ENCODE peak calls at places on chromosome 9, in five cellular contexts. I is RWPE1; L is DND-41; K is gastrocnemius medialis; Y is CD4-positive, alpha-beta T cell. S is an unnamed sample.

GRCh38 chr9:76646249-76646648 is 118.0 kb upstream of the PCA3 start:
- DNase-seq in I (no peak), L (no peak), K (no peak), Y (no peak), S (no peak)

GRCh38 chr9:79955300-79955699 is 383.5 kb downstream of the TLE4 start:
- DNase-seq in I (no peak), L (peak; percentile 14), K (no peak), Y (no peak), S (no peak)

GRCh38 chr9:3768698-3769458 is 243.1 kb upstream of the RFX3 start:
- DNase-seq in I (no peak), L (no peak), K (no peak), Y (no peak), S (no peak)

GRCh38 chr9:107674937-107675277 is 185.3 kb upstream of the KLF4 start:
- DNase-seq in I (no peak), L (no peak), K (peak; percentile 28), Y (no peak), S (peak; percentile 1)

GRCh38 chr9:71704806-71705205 is 63.5 kb downstream of the CEMIP2 start:
- DNase-seq in I (no peak), L (no peak), K (no peak), Y (no peak), S (no peak)

GRCh38 chr9:108463927-108464606 is 391.7 kb downstream of the ACTL7B start:
- DNase-seq in I (no peak), L (no peak), K (no peak), Y (no peak), S (no peak)

GRCh38 chr9:6417186-6417585 is 4.2 kb downstream of the UHRF2 start:
- DNase-seq in I (no peak), L (no peak), K (no peak), Y (no peak), S (no peak)

GRCh38 chr9:18020254-18020745 is 441.4 kb downstream of the SH3GL2 start:
- DNase-seq in I (no peak), L (no peak), K (no peak), Y (no peak), S (no peak)

GRCh38 chr9:21096901-21097255 is 19.1 kb upstream of the IFNB1 start:
- DNase-seq in I (no peak), L (no peak), K (no peak), Y (no peak), S (no peak)

GRCh38 chr9:25461416-25461815 is 216.8 kb downstream of the TUSC1 start:
- DNase-seq in I (peak; percentile 21), L (no peak), K (no peak), Y (no peak), S (no peak)

GRCh38 chr9:2087500-2088313 is 72.6 kb downstream of the SMARCA2 start:
- DNase-seq in I (peak; percentile 30), L (peak; percentile 15), K (no peak), Y (no peak), S (no peak)

GRCh38 chr9:126705767-126706697 is 92.3 kb downstream of the LMX1B start:
- DNase-seq in I (peak; percentile 78), L (peak; percentile 66), K (no peak), Y (peak; percentile 73), S (no peak)

GRCh38 chr9:130294664-130295063 is 29.1 kb downstream of the HMCN2 start:
- DNase-seq in I (no peak), L (no peak), K (no peak), Y (no peak), S (no peak)

GRCh38 chr9:16787724-16788123 is 82.7 kb downstream of the BNC2 start:
- DNase-seq in I (no peak), L (no peak), K (no peak), Y (no peak), S (no peak)

DNA sequence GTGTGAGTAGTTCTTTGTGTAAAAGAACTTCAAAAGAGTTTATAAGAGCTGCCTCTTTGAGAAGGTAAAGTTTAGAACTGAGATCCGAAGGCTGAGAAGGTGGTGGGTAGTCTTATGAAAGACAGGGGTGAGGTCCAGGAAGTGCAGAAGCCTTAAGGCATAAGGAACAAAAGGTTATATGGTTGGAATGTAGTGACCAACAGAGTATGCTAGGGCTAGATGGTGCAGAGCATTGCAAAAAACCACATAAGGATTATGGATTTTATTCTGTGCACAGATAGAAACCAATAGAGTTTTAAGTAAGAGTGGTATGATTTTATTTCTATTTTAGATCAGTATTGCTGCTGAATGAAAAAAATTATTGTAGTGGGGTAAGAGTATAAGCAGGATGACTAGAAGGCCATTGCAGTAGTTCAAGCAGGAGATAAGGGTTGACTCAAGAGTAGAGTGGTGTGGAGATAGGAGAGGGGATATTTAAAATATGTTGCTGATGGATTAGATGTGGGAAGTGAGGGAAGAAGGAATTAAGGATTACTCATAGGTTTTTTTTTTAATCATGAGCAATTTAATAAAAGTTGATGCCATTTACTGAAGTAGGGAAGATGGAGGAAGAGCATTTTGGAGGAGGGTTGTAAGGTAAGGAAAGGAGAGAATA is 3.7 kb downstream of the RECK start:
- DNase-seq in I (no peak), L (no peak), K (no peak), Y (no peak), S (no peak)
- H3K27ac ChIP-seq in I (no peak overlapping the region), L (no peak overlapping the region), K (no peak overlapping the region), Y (no peak overlapping the region), S (no peak overlapping the region)

GRCh38 chr9:132944294-132945185 is at the start of gene TSC1:
- DNase-seq in I (peak; percentile 98), L (peak; percentile 97), K (peak; percentile 95), Y (peak; percentile 98), S (peak; percentile 95)

GRCh38 chr9:132946624-132947295 is 2.3 kb upstream of the TSC1 start:
- DNase-seq in I (peak; percentile 67), L (no peak), K (no peak), Y (no peak), S (no peak)

GRCh38 chr9:132947751-132948150 is 3.3 kb upstream of the TSC1 start:
- DNase-seq in I (no peak), L (no peak), K (no peak), Y (no peak), S (no peak)

GRCh38 chr9:132945186-132946130 is 1.0 kb upstream of the TSC1 start:
- DNase-seq in I (no peak), L (no peak), K (no peak), Y (no peak), S (no peak)

GRCh38 chr9:132946216-132946615 is 1.8 kb upstream of the TSC1 start:
- DNase-seq in I (no peak), L (no peak), K (no peak), Y (no peak), S (no peak)
- H3K27ac ChIP-seq in I (peak overlapping the region; percentile 23), L (no peak overlapping the region), K (no peak overlapping the region), Y (no peak overlapping the region), S (no peak overlapping the region)

DNA sequence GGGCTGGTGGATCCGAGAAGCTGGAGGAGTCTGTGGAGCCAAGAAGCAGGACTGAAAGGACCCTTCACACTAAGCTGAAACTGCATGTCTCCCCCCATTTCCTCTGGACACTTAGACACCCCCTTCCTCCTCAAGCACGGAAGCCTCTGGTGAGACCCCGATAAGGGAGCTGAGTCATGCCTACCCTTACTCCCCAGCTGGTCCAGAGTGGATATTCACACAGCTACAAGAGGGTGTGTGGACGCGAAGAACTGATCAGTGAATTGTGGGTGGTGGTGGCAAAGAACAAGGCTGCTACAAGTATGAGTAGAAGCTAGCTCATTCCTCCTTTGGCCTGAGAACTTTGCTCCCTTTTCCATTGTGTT is 4.3 kb downstream of the TLN1 start:
- DNase-seq in I (no peak), L (no peak), K (no peak), Y (no peak), S (no peak)
- H3K27ac ChIP-seq in I (peak overlapping the region; percentile 76), L (peak overlapping the region; percentile 36), K (peak overlapping the region; percentile 98), Y (peak overlapping the region; percentile 40), S (peak overlapping the region; percentile 65)

GRCh38 chr9:124708633-124709032 is 62.5 kb downstream of the NR6A1 start:
- DNase-seq in I (no peak), L (no peak), K (no peak), Y (no peak), S (no peak)
- H3K27ac ChIP-seq in I (no peak overlapping the region), L (no peak overlapping the region), K (no peak overlapping the region), Y (no peak overlapping the region), S (no peak overlapping the region)

DNA sequence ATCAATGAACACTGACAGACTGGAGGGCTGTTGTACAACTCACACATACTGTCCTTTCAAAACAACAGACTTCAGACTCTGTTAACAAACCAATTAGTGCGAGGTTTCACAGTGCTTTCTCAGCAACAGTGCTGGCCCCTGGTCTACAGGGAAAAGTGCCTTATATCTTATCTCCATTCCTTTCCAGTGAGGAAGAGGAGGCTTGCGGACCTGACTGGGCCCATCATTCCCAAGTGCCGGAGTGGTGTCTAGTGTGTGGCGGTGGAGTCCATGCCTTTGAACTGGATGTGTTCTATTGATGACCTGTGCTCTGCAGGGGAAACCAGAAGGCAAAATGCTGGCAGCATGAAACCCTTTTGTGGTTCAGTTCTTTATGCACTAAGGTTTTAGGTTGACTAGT is 33.7 kb downstream of the TSTD2 start:
- DNase-seq in I (no peak), L (no peak), K (no peak), Y (no peak), S (no peak)
- H3K27ac ChIP-seq in I (no peak overlapping the region), L (no peak overlapping the region), K (peak overlapping the region; percentile 89), Y (no peak overlapping the region), S (no peak overlapping the region)

DNA sequence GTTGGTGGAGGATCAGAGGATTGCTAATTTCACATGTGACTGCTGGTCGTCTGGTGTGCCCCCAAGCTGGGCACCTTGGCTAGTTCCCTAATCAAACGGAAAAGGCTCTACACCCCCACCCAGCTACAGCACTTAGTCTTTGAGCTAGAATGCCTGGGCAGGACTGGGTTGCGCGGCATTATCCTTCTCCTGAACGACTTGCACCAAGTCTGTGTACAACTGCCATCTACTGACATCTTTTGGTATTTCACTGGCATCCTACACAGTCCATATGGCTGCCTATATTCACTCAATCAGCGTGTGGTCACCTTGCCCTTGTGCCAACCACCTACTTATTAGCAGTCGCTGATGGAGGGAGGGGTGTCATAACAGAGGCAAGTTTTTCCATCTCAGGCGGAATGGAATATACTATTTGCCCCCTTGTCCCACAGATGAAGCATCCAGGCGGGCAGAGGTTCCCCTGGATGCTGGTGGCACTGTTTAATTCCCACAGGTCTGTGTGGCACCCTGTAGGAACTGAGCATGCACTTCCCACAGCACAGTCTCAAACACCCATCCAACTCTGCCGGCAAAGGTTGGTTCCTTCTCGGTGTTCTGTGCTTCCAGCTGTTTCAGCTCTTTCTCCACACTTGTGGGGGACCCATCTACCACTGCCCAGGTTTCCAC is 150.1 kb downstream of the OSTF1 start:
- DNase-seq in I (peak; percentile 33), L (peak; percentile 28), K (no peak), Y (no peak), S (peak; percentile 11)
- H3K27ac ChIP-seq in I (no peak overlapping the region), L (no peak overlapping the region), K (no peak overlapping the region), Y (no peak overlapping the region), S (no peak overlapping the region)

GRCh38 chr9:72952394-72952720 is 496 bp downstream of the ALDH1A1 start:
- DNase-seq in I (no peak), L (no peak), K (no peak), Y (no peak), S (no peak)
- H3K27ac ChIP-seq in I (no peak overlapping the region), L (no peak overlapping the region), K (peak overlapping the region; percentile 76), Y (no peak overlapping the region), S (no peak overlapping the region)

GRCh38 chr9:113267911-113268563 is 7.3 kb downstream of the CDC26 start:
- DNase-seq in I (no peak), L (no peak), K (no peak), Y (no peak), S (no peak)

GRCh38 chr9:113257863-113258262 is 17.5 kb downstream of the CDC26 start:
- DNase-seq in I (no peak), L (no peak), K (no peak), Y (no peak), S (no peak)

GRCh38 chr9:113258282-113258681 is 17.1 kb downstream of the CDC26 start:
- DNase-seq in I (no peak), L (no peak), K (no peak), Y (no peak), S (no peak)

GRCh38 chr9:113261917-113262671 is 13.3 kb downstream of the CDC26 start:
- DNase-seq in I (no peak), L (no peak), K (no peak), Y (no peak), S (no peak)
- H3K27ac ChIP-seq in I (no peak overlapping the region), L (no peak overlapping the region), K (no peak overlapping the region), Y (no peak overlapping the region), S (no peak overlapping the region)